ENCODE peak calls at places on chromosomes 16 and 17, in seven cellular contexts. R, M, F, X, L, J and Q are unnamed samples.

GRCh38 chr17:63406689-63407330 is 39.3 kb downstream of the CYB561 start:
- DNase-seq in R (peak; percentile 90), M (peak; percentile 54), F (peak; percentile 74), X (peak; percentile 91), L (peak; percentile 75), J (peak; percentile 46), Q (peak; percentile 16)

GRCh38 chr17:78113804-78114785 is 14.5 kb downstream of the TMC6 start:
- DNase-seq in R (no peak), M (no peak), F (no peak), X (no peak), L (no peak), J (no peak), Q (no peak)

GRCh38 chr16:22165508-22166285 is 3.4 kb downstream of the SDR42E2 start:
- DNase-seq in R (no peak), M (no peak), F (no peak), X (no peak), L (no peak), J (no peak), Q (no peak)

GRCh38 chr16:22207715-22208360 is 1.8 kb downstream of the EEF2K start:
- DNase-seq in R (no peak), M (no peak), F (no peak), X (no peak), L (no peak), J (no peak), Q (no peak)

GRCh38 chr16:50657251-50657650 is 23.9 kb downstream of the SNX20 start:
- DNase-seq in R (peak; percentile 2), M (no peak), F (no peak), X (peak; percentile 40), L (no peak), J (no peak), Q (no peak)

GRCh38 chr17:12918132-12918531 is 99.7 kb downstream of the ELAC2 start:
- DNase-seq in R (no peak), M (no peak), F (no peak), X (peak; percentile 73), L (no peak), J (no peak), Q (no peak)

GRCh38 chr17:17297217-17297616 is 6.0 kb upstream of the NT5M start:
- DNase-seq in R (no peak), M (peak; percentile 63), F (no peak), X (no peak), L (no peak), J (no peak), Q (no peak)

GRCh38 chr16:4814542-4815173 is 12.2 kb upstream of the ROGDI start:
- DNase-seq in R (no peak), M (no peak), F (no peak), X (no peak), L (no peak), J (no peak), Q (no peak)

GRCh38 chr16:19419691-19420060 is 2.0 kb downstream of the TMC5 start:
- DNase-seq in R (peak; percentile 27), M (no peak), F (no peak), X (peak; percentile 91), L (no peak), J (no peak), Q (no peak)

GRCh38 chr17:81163051-81163695 is 2.1 kb upstream of the PVALEF start:
- DNase-seq in R (no peak), M (no peak), F (no peak), X (no peak), L (no peak), J (no peak), Q (no peak)

GRCh38 chr17:49850772-49851386 is 3.0 kb upstream of the TAC4 start:
- DNase-seq in R (no peak), M (no peak), F (peak; percentile 49), X (no peak), L (no peak), J (no peak), Q (no peak)

GRCh38 chr16:88317619-88317977 is 65.2 kb upstream of the ZNF469 start:
- DNase-seq in R (peak; percentile 68), M (no peak), F (peak; percentile 35), X (no peak), L (no peak), J (no peak), Q (no peak)

GRCh38 chr17:55237268-55237667 is 27.5 kb upstream of the HLF start:
- DNase-seq in R (no peak), M (no peak), F (no peak), X (no peak), L (no peak), J (no peak), Q (no peak)

GRCh38 chr17:286571-286970 is 66.0 kb downstream of the RPH3AL start:
- DNase-seq in R (no peak), M (no peak), F (no peak), X (no peak), L (no peak), J (no peak), Q (no peak)

GRCh38 chr16:85798901-85799496 is 345 bp downstream of the EMC8 start:
- DNase-seq in R (peak; percentile 44), M (no peak), F (peak; percentile 81), X (no peak), L (peak; percentile 25), J (no peak), Q (no peak)

GRCh38 chr17:40474419-40475002 is 26.9 kb downstream of the TNS4 start:
- DNase-seq in R (no peak), M (no peak), F (no peak), X (no peak), L (no peak), J (no peak), Q (no peak)

GRCh38 chr16:85441189-85441889 is 171.8 kb upstream of the GSE1 start:
- DNase-seq in R (no peak), M (no peak), F (no peak), X (no peak), L (no peak), J (no peak), Q (no peak)

GRCh38 chr17:48510761-48511604 is 19.8 kb downstream of the HOXB1 start:
- DNase-seq in R (peak; percentile 40), M (no peak), F (no peak), X (no peak), L (no peak), J (no peak), Q (no peak)

GRCh38 chr17:83180996-83181481 is 101.6 kb downstream of the METRNL start:
- DNase-seq in R (no peak), M (no peak), F (no peak), X (no peak), L (peak; percentile 8), J (no peak), Q (no peak)

GRCh38 chr17:4304417-4305027 is 40.7 kb upstream of the ANKFY1 start:
- DNase-seq in R (no peak), M (peak; percentile 6), F (peak; percentile 46), X (peak; percentile 31), L (peak; percentile 33), J (no peak), Q (no peak)

GRCh38 chr16:27434141-27435051 is 32.4 kb downstream of the IL21R start:
- DNase-seq in R (no peak), M (no peak), F (no peak), X (no peak), L (no peak), J (no peak), Q (no peak)

GRCh38 chr17:78172284-78173024 is 4.1 kb downstream of the SYNGR2 start:
- DNase-seq in R (no peak), M (no peak), F (no peak), X (no peak), L (peak; percentile 27), J (no peak), Q (no peak)

GRCh38 chr17:15934866-15935265 is 10.1 kb upstream of the ADORA2B start:
- DNase-seq in R (no peak), M (no peak), F (no peak), X (no peak), L (no peak), J (no peak), Q (no peak)

GRCh38 chr16:52953215-52953614 is 99.5 kb downstream of the CHD9NB start:
- DNase-seq in R (no peak), M (no peak), F (no peak), X (no peak), L (no peak), J (no peak), Q (no peak)

GRCh38 chr16:1208239-1208830 is 16.7 kb downstream of the TPSG1 start:
- DNase-seq in R (no peak), M (no peak), F (no peak), X (no peak), L (no peak), J (no peak), Q (no peak)

GRCh38 chr16:73396556-73396955 is 348.6 kb upstream of the ZFHX3 start:
- DNase-seq in R (no peak), M (no peak), F (no peak), X (no peak), L (no peak), J (no peak), Q (no peak)

GRCh38 chr17:45722161-45722560 is 62.0 kb upstream of the CRHR1 start:
- DNase-seq in R (peak; percentile 1), M (no peak), F (peak; percentile 25), X (no peak), L (peak; percentile 79), J (no peak), Q (no peak)

GRCh38 chr16:57743886-57744645 is 8.5 kb downstream of the KATNB1 start:
- DNase-seq in R (no peak), M (no peak), F (no peak), X (no peak), L (no peak), J (no peak), Q (no peak)

GRCh38 chr17:32007463-32008298 is 498 bp downstream of the LRRC37B start:
- DNase-seq in R (peak; percentile 40), M (no peak), F (peak; percentile 52), X (peak; percentile 56), L (peak; percentile 28), J (no peak), Q (no peak)

GRCh38 chr17:67602974-67603373 is 114.8 kb upstream of the NOL11 start:
- DNase-seq in R (peak; percentile 41), M (no peak), F (peak; percentile 44), X (peak; percentile 29), L (peak; percentile 62), J (peak; percentile 54), Q (peak; percentile 5)

GRCh38 chr17:27340990-27341595 is 47.2 kb downstream of the WSB1 start:
- DNase-seq in R (no peak), M (peak; percentile 40), F (no peak), X (no peak), L (no peak), J (no peak), Q (no peak)

GRCh38 chr17:7404737-7405412 is 978 bp upstream of the TMEM256 start:
- DNase-seq in R (no peak), M (no peak), F (peak; percentile 89), X (no peak), L (peak; percentile 69), J (no peak), Q (no peak)

GRCh38 chr16:21611178-21611545 is 11.8 kb downstream of the METTL9 start:
- DNase-seq in R (no peak), M (no peak), F (no peak), X (no peak), L (no peak), J (no peak), Q (no peak)

GRCh38 chr17:40540448-40540847 is 24.8 kb downstream of the CCR7 start:
- DNase-seq in R (no peak), M (no peak), F (no peak), X (no peak), L (no peak), J (no peak), Q (no peak)

GRCh38 chr17:34740516-34740915 is 161.1 kb downstream of the TMEM132E start:
- DNase-seq in R (no peak), M (no peak), F (no peak), X (no peak), L (no peak), J (no peak), Q (no peak)

GRCh38 chr17:78780852-78781338 is 1.2 kb downstream of the CYTH1 start:
- DNase-seq in R (no peak), M (no peak), F (no peak), X (no peak), L (no peak), J (no peak), Q (no peak)

GRCh38 chr16:4624827-4625616 is 396 bp downstream of the MGRN1 start:
- DNase-seq in R (peak; percentile 67), M (no peak), F (peak; percentile 67), X (peak; percentile 55), L (peak; percentile 76), J (no peak), Q (no peak)

GRCh38 chr17:48160177-48160967 is 52.8 kb downstream of the SNX11 start:
- DNase-seq in R (no peak), M (no peak), F (no peak), X (no peak), L (peak; percentile 60), J (no peak), Q (peak; percentile 72)